ENCODE peak calls at places on chromosome 16, in eight cellular contexts. O, I, F, V, P, W, Z and A are unnamed samples.

GRCh38 chr16:55534773-55535172 is 25.9 kb downstream of the LPCAT2 start:
- DNase-seq in P (no peak), W (no peak), O (no peak), F (no peak), V (no peak), I (no peak), Z (no peak), A (peak)

GRCh38 chr16:82219298-82219697 is 49.3 kb upstream of the MPHOSPH6 start:
- DNase-seq in V (no peak), W (no peak), P (no peak), O (peak), Z (no peak), I (no peak), F (no peak), A (no peak)

GRCh38 chr16:24729967-24730815 is 740 bp downstream of the TNRC6A start:
- DNase-seq in P (peak), W (no peak), F (no peak), Z (peak), V (peak), I (peak), O (peak), A (peak)

GRCh38 chr16:72637306-72637705 is 410.6 kb downstream of the ZFHX3 start:
- DNase-seq in F (peak), Z (no peak), W (no peak), O (peak), V (no peak), P (no peak), I (no peak), A (no peak)

GRCh38 chr16:23786964-23787571 is 32.2 kb downstream of the CHP2 start:
- DNase-seq in O (no peak), W (no peak), V (no peak), F (no peak), Z (no peak), I (no peak), P (no peak), A (no peak)

GRCh38 chr16:67936876-67937605 is 391 bp upstream of the PSMB10 start:
- DNase-seq in P (peak), O (no peak), V (peak), W (no peak), F (no peak), I (peak), Z (peak), A (peak)

GRCh38 chr16:88667496-88667895 is 4.6 kb upstream of the MVD start:
- DNase-seq in Z (no peak), F (no peak), O (peak), V (no peak), W (no peak), I (no peak), P (no peak), A (no peak)

GRCh38 chr16:87464691-87465300 is 28.0 kb downstream of the ZCCHC14 start:
- DNase-seq in W (peak), F (peak), Z (peak), I (peak), P (no peak), O (peak), V (no peak), A (peak)

GRCh38 chr16:68234188-68235104 is 1.5 kb downstream of the ESRP2 start:
- DNase-seq in W (no peak), P (no peak), I (no peak), O (no peak), F (no peak), Z (no peak), V (no peak), A (no peak)

GRCh38 chr16:87017388-87018012 is 299.7 kb downstream of the C16orf95 start:
- DNase-seq in I (peak), P (no peak), W (no peak), Z (no peak), V (no peak), O (peak), F (peak), A (peak)

GRCh38 chr16:4664538-4665418 is 28.6 kb upstream of the NUDT16L1 start:
- DNase-seq in F (no peak), W (no peak), V (peak), Z (peak), O (no peak), I (peak), P (peak), A (peak)

GRCh38 chr16:11916524-11917285 is 949 bp upstream of the GSPT1 start:
- DNase-seq in P (no peak), Z (no peak), V (no peak), W (no peak), I (no peak), F (no peak), O (peak), A (no peak)

GRCh38 chr16:60142991-60143705 is 1409.0 kb upstream of the GOT2 start:
- DNase-seq in V (no peak), O (no peak), I (no peak), W (no peak), Z (no peak), P (no peak), F (no peak), A (no peak)

GRCh38 chr16:63655846-63656245 is 1466.0 kb downstream of the CDH11 start:
- DNase-seq in Z (no peak), W (no peak), F (no peak), V (no peak), O (no peak), I (no peak), P (no peak), A (no peak)

GRCh38 chr16:67264866-67265265 is 14.5 kb upstream of the PLEKHG4 start:
- DNase-seq in Z (no peak), I (no peak), O (no peak), P (no peak), W (no peak), F (no peak), V (no peak), A (no peak)

GRCh38 chr16:23539984-23540816 is 16.9 kb downstream of the EARS2 start:
- DNase-seq in W (no peak), O (no peak), P (no peak), V (no peak), Z (no peak), I (no peak), F (no peak), A (no peak)

GRCh38 chr16:30619207-30619606 is 9.0 kb upstream of the ZNF689 start:
- DNase-seq in P (no peak), V (no peak), F (no peak), W (no peak), I (no peak), O (peak), Z (no peak), A (peak)

GRCh38 chr16:57824880-57825279 is 22.6 kb upstream of the KIFC3 start:
- DNase-seq in F (no peak), Z (no peak), P (no peak), O (no peak), V (no peak), W (no peak), I (no peak), A (no peak)

GRCh38 chr16:67535201-67535600 is 6.6 kb downstream of the RIPOR1 start:
- DNase-seq in I (no peak), V (no peak), F (no peak), O (no peak), Z (no peak), P (no peak), W (no peak), A (no peak)

GRCh38 chr16:88857728-88858339 is 907 bp downstream of the TRAPPC2L start:
- DNase-seq in V (peak), Z (peak), F (peak), O (peak), W (peak), P (peak), I (peak), A (peak)

GRCh38 chr16:2486645-2487516 is 12.0 kb downstream of the TBC1D24 start:
- DNase-seq in O (no peak), I (peak), F (no peak), P (peak), W (peak), V (peak), Z (peak), A (no peak)

GRCh38 chr16:12729448-12729847 is 74.2 kb downstream of the CPPED1 start:
- DNase-seq in V (no peak), Z (no peak), I (no peak), F (peak), P (no peak), W (no peak), O (peak), A (no peak)

GRCh38 chr16:86490859-86491642 is 19.3 kb upstream of the FOXF1 start:
- DNase-seq in P (no peak), W (no peak), F (no peak), I (no peak), V (no peak), Z (no peak), O (no peak), A (no peak)

GRCh38 chr16:10868089-10868488 is 8.9 kb upstream of the CIITA start:
- DNase-seq in P (no peak), I (no peak), F (no peak), W (no peak), O (no peak), Z (no peak), V (no peak), A (no peak)

GRCh38 chr16:4624827-4625616 is 396 bp downstream of the MGRN1 start:
- DNase-seq in V (peak), P (peak), O (peak), F (peak), Z (peak), W (no peak), I (peak), A (peak)

GRCh38 chr16:10750793-10751192 is 7.2 kb downstream of the NUBP1 start:
- DNase-seq in I (no peak), V (no peak), P (no peak), Z (no peak), F (no peak), O (no peak), W (no peak), A (peak)

GRCh38 chr16:31265329-31266245 is 5.8 kb downstream of the ITGAM start:
- DNase-seq in W (no peak), I (peak), V (peak), P (peak), O (no peak), Z (peak), F (no peak), A (peak)

GRCh38 chr16:1713933-1714332 is 7.9 kb downstream of the MAPK8IP3 start:
- DNase-seq in O (no peak), I (no peak), Z (no peak), V (no peak), P (no peak), W (no peak), F (no peak), A (peak)

GRCh38 chr16:85252461-85252860 is 140.2 kb upstream of the CIBAR2 start:
- DNase-seq in P (no peak), Z (peak), I (peak), W (no peak), F (no peak), O (no peak), V (no peak), A (peak)

GRCh38 chr16:81929841-81930240 is 81.4 kb downstream of the SDR42E1 start:
- DNase-seq in O (no peak), Z (no peak), P (no peak), V (no peak), F (no peak), I (no peak), W (no peak), A (no peak)

GRCh38 chr16:82040296-82040695 is 5.2 kb downstream of the HSD17B2 start:
- DNase-seq in I (no peak), Z (no peak), F (no peak), O (no peak), V (no peak), W (no peak), P (no peak), A (no peak)

GRCh38 chr16:20611975-20612471 is 35.9 kb upstream of the ACSM2B start:
- DNase-seq in P (no peak), F (no peak), Z (no peak), W (no peak), V (no peak), O (peak), I (no peak), A (no peak)